ENCODE peak calls at places on chromosomes 13 and 19, in eight cellular contexts. J, C, Q, B, Y, K, A and V are unnamed samples.

GRCh38 chr19:48858984-48859710 is 9.3 kb downstream of the PLEKHA4 start:
- DNase-seq in J (no peak), C (no peak), Q (peak), B (no peak), Y (peak), K (peak), A (no peak), V (peak)

GRCh38 chr19:34220472-34221063 is 33.8 kb upstream of the GARRE1 start:
- DNase-seq in J (peak), C (no peak), Q (peak), B (peak), Y (peak), K (peak), A (no peak), V (peak)

GRCh38 chr13:31611214-31611613 is 128.1 kb upstream of the RXFP2 start:
- DNase-seq in J (no peak), C (no peak), Q (no peak), B (no peak), Y (no peak), K (no peak), A (no peak), V (no peak)

GRCh38 chr13:38590796-38591507 is 95.9 kb upstream of the FREM2 start:
- DNase-seq in J (no peak), C (no peak), Q (no peak), B (no peak), Y (no peak), K (no peak), A (no peak), V (no peak)

GRCh38 chr19:49515767-49516166 is 3.3 kb downstream of the FCGRT start:
- DNase-seq in J (no peak), C (no peak), Q (no peak), B (no peak), Y (no peak), K (peak), A (no peak), V (no peak)

GRCh38 chr13:81017525-81018152 is 676.7 kb upstream of the SPRY2 start:
- DNase-seq in J (peak), C (peak), Q (peak), B (peak), Y (no peak), K (no peak), A (no peak), V (no peak)

GRCh38 chr13:78239681-78240080 is 321.1 kb upstream of the EDNRB start:
- DNase-seq in J (peak), C (no peak), Q (no peak), B (no peak), Y (no peak), K (no peak), A (no peak), V (peak)

GRCh38 chr19:2321565-2322283 is 6.7 kb downstream of the LSM7 start:
- DNase-seq in J (no peak), C (no peak), Q (no peak), B (no peak), Y (no peak), K (no peak), A (no peak), V (no peak)

GRCh38 chr13:45331123-45331619 is 9.8 kb downstream of the TPT1 start:
- DNase-seq in J (peak), C (no peak), Q (no peak), B (no peak), Y (no peak), K (no peak), A (no peak), V (no peak)

GRCh38 chr19:45780448-45781281 is 1.6 kb downstream of the DMPK start:
- DNase-seq in J (no peak), C (no peak), Q (no peak), B (no peak), Y (no peak), K (no peak), A (no peak), V (no peak)

GRCh38 chr13:72823081-72823480 is 41.1 kb downstream of the PIBF1 start:
- DNase-seq in J (no peak), C (no peak), Q (no peak), B (no peak), Y (no peak), K (no peak), A (no peak), V (no peak)

GRCh38 chr13:109699628-109700071 is 86.7 kb downstream of the IRS2 start:
- DNase-seq in J (no peak), C (no peak), Q (no peak), B (no peak), Y (no peak), K (no peak), A (no peak), V (peak)

GRCh38 chr13:49302817-49303216 is 55.1 kb downstream of the CDADC1 start:
- DNase-seq in J (no peak), C (no peak), Q (no peak), B (no peak), Y (no peak), K (no peak), A (no peak), V (no peak)

GRCh38 chr13:87123987-87124784 is 547.0 kb upstream of the SLITRK5 start:
- DNase-seq in J (peak), C (peak), Q (no peak), B (peak), Y (no peak), K (no peak), A (no peak), V (peak)

GRCh38 chr13:101751488-101751887 is 299.0 kb downstream of the ITGBL1 start:
- DNase-seq in J (peak), C (peak), Q (no peak), B (peak), Y (no peak), K (no peak), A (no peak), V (no peak)

GRCh38 chr19:39670998-39671397 is 15.3 kb downstream of the LGALS16 start:
- DNase-seq in J (no peak), C (no peak), Q (no peak), B (no peak), Y (no peak), K (no peak), A (no peak), V (peak)

GRCh38 chr19:11300811-11301120 is 4.8 kb downstream of the TSPAN16 start:
- DNase-seq in J (no peak), C (no peak), Q (no peak), B (no peak), Y (no peak), K (no peak), A (no peak), V (no peak)

GRCh38 chr19:49421039-49421877 is 2.0 kb downstream of the PTH2 start:
- DNase-seq in J (peak), C (no peak), Q (no peak), B (peak), Y (peak), K (peak), A (no peak), V (peak)

GRCh38 chr13:32315255-32316029 is at the start of the genes BRCA2 and ZAR1L:
- DNase-seq in J (peak), C (peak), Q (peak), B (peak), Y (peak), K (peak), A (peak), V (peak)

GRCh38 chr13:48527955-48528354 is 4.9 kb downstream of the RCBTB2 start:
- DNase-seq in J (no peak), C (no peak), Q (no peak), B (no peak), Y (no peak), K (no peak), A (no peak), V (no peak)

GRCh38 chr13:112510002-112510780 is 77.8 kb downstream of the TUBGCP3 start:
- DNase-seq in J (peak), C (peak), Q (no peak), B (peak), Y (no peak), K (no peak), A (no peak), V (peak)

GRCh38 chr19:13978721-13979191 is 26.4 kb downstream of the DCAF15 start:
- DNase-seq in J (no peak), C (no peak), Q (no peak), B (no peak), Y (no peak), K (no peak), A (no peak), V (no peak)

GRCh38 chr19:56105090-56105701 is 15.9 kb downstream of the ZNF787 start:
- DNase-seq in J (no peak), C (peak), Q (peak), B (peak), Y (peak), K (peak), A (no peak), V (peak)

GRCh38 chr13:85864963-85865530 is 65.8 kb upstream of the SLITRK6 start:
- DNase-seq in J (no peak), C (peak), Q (no peak), B (no peak), Y (no peak), K (no peak), A (no peak), V (peak)

GRCh38 chr13:96422002-96422401 is 332.1 kb downstream of the HS6ST3 start:
- DNase-seq in J (no peak), C (no peak), Q (no peak), B (no peak), Y (no peak), K (no peak), A (no peak), V (no peak)

GRCh38 chr19:32227561-32228165 is 117.7 kb upstream of the ZNF507 start:
- DNase-seq in J (no peak), C (no peak), Q (no peak), B (no peak), Y (no peak), K (no peak), A (no peak), V (peak)

GRCh38 chr13:104592545-104593250 is 1526.5 kb upstream of the SLC10A2 start:
- DNase-seq in J (no peak), C (no peak), Q (no peak), B (no peak), Y (no peak), K (no peak), A (no peak), V (no peak)

GRCh38 chr19:42274065-42274682 is 5.1 kb downstream of the CIC start:
- DNase-seq in J (no peak), C (no peak), Q (no peak), B (no peak), Y (no peak), K (no peak), A (no peak), V (no peak)

GRCh38 chr13:113849546-113849945 is 14.3 kb downstream of the GAS6 start:
- DNase-seq in J (no peak), C (no peak), Q (no peak), B (no peak), Y (no peak), K (no peak), A (no peak), V (no peak)

GRCh38 chr19:13143135-13143534 is 7.0 kb downstream of the STX10 start:
- DNase-seq in J (peak), C (no peak), Q (no peak), B (peak), Y (no peak), K (no peak), A (no peak), V (no peak)

GRCh38 chr19:610801-611505 is 21.3 kb downstream of the HCN2 start:
- DNase-seq in J (peak), C (peak), Q (peak), B (no peak), Y (peak), K (peak), A (no peak), V (no peak)